ENCODE peak calls at places on chromosomes 11 and 22, in nine cellular contexts. B, A, E, L, I, X, Q, K and T are unnamed samples.

GRCh38 chr22:39409630-39410029 is 10.1 kb downstream of the TAB1 start:
- DNase-seq in X (no peak), E (no peak), L (no peak), Q (no peak), I (no peak), A (no peak), B (no peak), K (no peak), T (no peak)

GRCh38 chr11:73058989-73059674 is 83.0 kb downstream of the FCHSD2 start:
- DNase-seq in B (no peak), K (no peak), X (no peak), Q (no peak), E (no peak), I (no peak), A (no peak), L (no peak), T (no peak)

GRCh38 chr11:29282088-29282487 is 734.7 kb downstream of the KCNA4 start:
- DNase-seq in K (no peak), A (peak), L (no peak), B (peak), Q (peak), I (peak), E (no peak), X (peak), T (peak)

GRCh38 chr11:108405706-108406105 is 61.6 kb downstream of the C11orf65 start:
- DNase-seq in X (no peak), A (no peak), K (no peak), E (no peak), Q (no peak), L (no peak), B (peak), I (no peak), T (no peak)

GRCh38 chr11:72578541-72578940 is 95.7 kb downstream of the PDE2A start:
- DNase-seq in I (no peak), E (no peak), X (no peak), B (no peak), K (no peak), Q (no peak), L (no peak), A (no peak), T (no peak)

GRCh38 chr11:74004046-74004693 is 4.7 kb downstream of the UCP3 start:
- DNase-seq in B (no peak), A (no peak), K (no peak), I (no peak), E (no peak), L (no peak), X (no peak), Q (no peak), T (no peak)

GRCh38 chr11:65321828-65322495 is 7.3 kb downstream of the CDC42EP2 start:
- DNase-seq in I (no peak), A (no peak), E (no peak), L (peak), B (no peak), X (no peak), Q (no peak), K (no peak), T (no peak)

GRCh38 chr22:26806445-26807170 is 149.2 kb downstream of the MIAT start:
- DNase-seq in I (no peak), K (no peak), B (no peak), Q (no peak), A (no peak), E (no peak), X (no peak), L (no peak), T (no peak)

GRCh38 chr11:134559617-134559992 is 147.6 kb upstream of the B3GAT1 start:
- DNase-seq in X (no peak), Q (no peak), B (no peak), A (no peak), L (no peak), E (no peak), K (no peak), I (no peak), T (no peak)

GRCh38 chr11:65111159-65111536 is 524 bp upstream of the TM7SF2 start:
- DNase-seq in B (no peak), L (no peak), I (no peak), K (no peak), X (no peak), Q (no peak), A (no peak), E (no peak), T (no peak)

GRCh38 chr11:31813961-31814868 is 3.1 kb upstream of the PAX6 start:
- DNase-seq in K (no peak), X (no peak), Q (no peak), I (no peak), B (peak), A (no peak), E (no peak), L (no peak), T (no peak)

GRCh38 chr11:31809857-31810778 is 1.0 kb downstream of the PAX6 start:
- DNase-seq in L (no peak), A (peak), X (no peak), B (peak), E (no peak), I (peak), K (no peak), Q (no peak), T (peak)

GRCh38 chr11:31813242-31813960 is 2.3 kb upstream of the PAX6 start:
- DNase-seq in L (no peak), A (no peak), K (no peak), B (peak), E (no peak), Q (no peak), X (no peak), I (no peak), T (no peak)

GRCh38 chr11:31810779-31811647 is at the start of gene PAX6:
- DNase-seq in B (peak), I (peak), L (no peak), Q (no peak), K (peak), X (no peak), E (no peak), A (peak), T (peak)

DNA sequence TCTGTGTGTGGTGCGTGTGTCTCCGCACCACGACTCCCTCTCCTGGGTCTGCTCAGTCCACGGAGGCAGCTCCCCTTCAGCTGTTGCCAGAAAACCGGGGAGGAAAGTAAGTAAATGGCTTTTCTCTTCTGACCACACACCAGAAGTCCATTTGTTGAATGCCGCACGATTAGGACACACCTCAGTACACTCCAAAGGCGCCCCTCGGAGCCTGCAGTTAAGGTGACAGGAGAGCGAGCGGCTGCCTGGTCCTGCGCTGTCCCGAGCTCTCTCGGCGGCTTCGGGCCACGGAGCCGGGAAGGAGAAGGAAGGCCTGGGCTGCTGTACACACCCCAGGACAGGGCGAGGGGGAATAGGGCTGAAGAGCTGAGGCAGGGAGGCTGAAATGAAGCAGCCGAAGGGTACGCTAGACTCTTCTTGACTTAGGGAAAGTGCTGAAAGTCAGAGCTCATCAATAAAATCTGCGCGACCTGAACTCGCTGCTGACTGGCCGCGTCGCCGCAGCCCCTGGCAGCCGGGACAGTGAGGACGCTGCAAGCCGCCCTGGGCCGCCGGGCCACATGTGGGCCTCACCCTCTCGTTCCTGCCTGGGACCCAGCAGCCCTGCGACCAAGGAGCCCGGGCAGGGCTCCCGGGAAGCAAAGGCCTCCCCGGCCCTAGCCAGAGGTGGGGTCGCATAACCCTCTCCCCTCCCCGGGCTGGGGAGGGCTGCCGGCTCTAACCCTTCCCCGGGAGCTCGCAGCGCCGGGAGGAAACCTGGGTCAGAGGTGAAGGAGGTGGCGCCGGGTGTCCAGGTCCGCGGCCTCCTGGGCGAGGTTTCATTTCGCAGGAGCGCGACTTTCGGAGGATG is 1.5 kb upstream of the PAX6 start:
- DNase-seq in Q (no peak), I (no peak), E (no peak), A (no peak), B (peak), K (no peak), X (no peak), L (no peak), T (no peak)
- H3K4me3 ChIP-seq in Q (peak), I (peak), E (peak), A (peak), B (peak), K (peak), X (peak), L (no peak), T (peak)

GRCh38 chr11:126543691-126544090 is 188.2 kb downstream of the ST3GAL4 start:
- DNase-seq in B (no peak), I (no peak), A (no peak), X (no peak), L (no peak), Q (peak), E (no peak), K (no peak), T (no peak)
- H3K4me3 ChIP-seq in B (no peak), I (no peak), A (no peak), X (no peak), L (no peak), Q (no peak), E (no peak), K (no peak), T (no peak)

DNA sequence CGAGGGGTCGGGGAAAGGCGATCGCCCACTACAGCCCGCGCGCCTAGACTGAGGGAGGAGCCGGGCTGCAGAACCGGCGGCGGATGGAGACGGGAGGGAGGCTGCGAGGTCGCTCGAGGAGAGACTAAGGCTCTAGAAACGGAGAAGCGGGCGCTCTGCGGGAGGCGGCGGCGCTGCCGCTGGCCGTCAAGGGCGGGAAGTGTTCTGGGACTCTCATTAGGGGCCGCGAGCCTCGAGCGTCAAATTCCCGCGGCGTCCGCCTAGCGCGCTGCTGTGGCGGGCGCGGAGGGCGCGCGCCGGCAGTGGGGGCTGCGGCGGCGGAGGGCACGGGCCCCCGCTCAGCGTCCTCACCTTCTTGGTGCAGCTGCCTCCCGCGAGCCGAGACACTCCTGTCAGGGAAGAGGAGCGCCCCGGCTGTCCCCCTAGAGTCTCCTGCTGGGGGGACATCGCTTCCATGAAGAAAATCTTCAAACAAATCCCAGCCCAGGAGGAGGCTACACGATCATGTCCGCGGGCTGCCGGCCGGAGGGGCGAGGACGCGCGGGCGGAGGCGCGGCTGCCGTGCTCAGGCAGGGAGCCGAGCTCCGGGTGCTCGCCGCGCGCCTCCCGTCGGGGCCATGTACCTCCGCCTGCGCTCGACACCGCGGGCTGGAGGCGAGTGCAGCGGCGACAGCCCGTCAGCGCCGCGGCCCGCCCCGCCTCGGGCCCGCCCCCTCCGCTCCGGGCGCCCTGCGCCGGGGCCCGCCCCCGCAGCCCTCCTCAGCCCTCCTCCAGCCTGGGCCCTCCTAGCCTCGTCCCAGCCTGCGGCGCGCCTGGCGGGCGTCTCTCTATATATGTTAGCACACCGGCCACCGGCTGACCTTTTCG is at the start of gene ARHGAP20:
- DNase-seq in I (peak), B (peak), L (peak), X (no peak), A (peak), E (peak), K (no peak), Q (peak), T (peak)
- H3K4me3 ChIP-seq in I (peak), B (peak), L (peak), X (peak), A (peak), E (peak), K (peak), Q (peak), T (peak)

DNA sequence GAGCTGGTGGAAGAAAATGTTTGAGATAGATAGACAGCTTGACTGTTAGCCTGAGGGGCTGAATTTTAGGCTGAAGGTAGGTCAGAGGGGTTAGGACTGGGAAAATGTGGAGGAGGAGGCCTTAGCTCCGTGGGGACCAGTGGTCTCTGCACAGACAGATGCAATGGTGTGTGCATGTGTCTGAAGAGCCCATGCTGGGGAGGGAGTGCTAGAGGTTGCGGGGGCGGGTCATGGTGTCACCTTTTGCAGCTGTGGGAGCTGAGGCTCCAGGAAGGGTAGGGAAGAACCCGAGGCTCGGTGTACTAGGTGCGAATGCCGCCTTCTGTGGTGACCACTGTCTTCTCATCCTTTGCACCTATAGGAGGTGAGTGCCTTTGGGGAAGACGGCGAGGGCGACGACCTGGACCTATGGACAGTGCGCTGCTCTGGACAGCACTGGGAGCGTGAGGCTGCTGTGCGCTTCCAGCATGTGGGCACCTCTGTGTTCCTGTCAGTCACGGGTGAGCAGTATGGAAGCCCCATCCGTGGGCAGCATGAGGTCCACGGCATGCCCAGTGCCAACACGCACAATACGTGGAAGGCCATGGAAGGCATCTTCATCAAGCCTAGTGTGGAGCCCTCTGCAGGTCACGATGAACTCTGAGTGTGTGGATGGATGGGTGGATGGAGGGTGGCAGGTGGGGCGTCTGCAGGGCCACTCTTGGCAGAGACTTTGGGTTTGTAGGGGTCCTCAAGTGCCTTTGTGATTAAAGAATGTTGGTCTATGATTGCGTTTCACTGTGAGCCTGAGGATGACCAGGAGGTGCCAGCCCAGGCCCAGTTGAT is 1.6 kb downstream of the SDF2L1 start:
- DNase-seq in A (no peak), K (no peak), B (no peak), Q (no peak), E (no peak), L (no peak), I (no peak), X (no peak), T (no peak)
- H3K4me3 ChIP-seq in A (peak), K (peak), B (peak), Q (peak), E (peak), L (no peak), I (peak), X (no peak), T (peak)

GRCh38 chr22:35882226-35883027 is 146.2 kb downstream of the RBFOX2 start:
- DNase-seq in B (peak), A (no peak), Q (no peak), X (no peak), L (no peak), I (peak), E (no peak), K (no peak), T (peak)
- H3K4me3 ChIP-seq in B (no peak), A (no peak), Q (no peak), X (no peak), L (no peak), I (no peak), E (no peak), K (no peak), T (no peak)

DNA sequence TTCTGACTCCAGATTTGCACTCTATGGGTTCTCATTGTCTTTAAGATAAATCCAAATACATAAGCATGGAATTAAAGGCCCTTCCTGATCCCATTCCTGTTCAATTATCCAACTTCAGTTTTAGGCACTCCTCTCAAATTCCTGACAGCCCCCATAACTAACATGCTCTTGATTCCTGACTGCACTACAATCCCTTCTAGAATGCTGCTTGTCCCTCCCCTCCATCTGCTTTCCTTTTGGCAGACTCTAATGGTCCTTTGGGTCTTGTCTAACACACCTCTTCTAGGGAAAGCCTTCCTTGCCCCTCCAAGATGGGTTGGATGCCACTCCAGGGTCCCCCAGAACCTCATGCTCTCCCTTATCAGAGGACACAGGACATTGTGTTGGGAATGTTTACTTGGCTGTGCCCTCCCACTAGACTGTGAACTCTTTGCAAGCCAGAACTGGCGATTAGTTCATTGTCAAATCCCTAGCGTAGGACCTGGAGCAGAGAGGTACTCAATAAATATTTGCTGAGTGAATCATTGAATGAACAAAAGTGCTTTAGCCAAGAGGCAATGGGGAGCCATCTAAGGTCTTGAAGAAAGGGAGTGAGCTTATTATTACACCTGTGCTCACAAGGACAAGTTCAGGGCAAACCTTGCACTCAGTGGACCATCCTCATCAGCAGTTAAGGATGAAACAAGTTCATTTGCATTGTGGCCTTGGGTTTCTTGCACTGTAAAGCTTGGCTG is 1.2 kb upstream of the RASSF10 start:
- DNase-seq in A (no peak), B (peak), K (no peak), L (no peak), Q (no peak), E (peak), I (no peak), X (no peak), T (no peak)
- H3K4me3 ChIP-seq in A (no peak), B (no peak), K (no peak), L (no peak), Q (no peak), E (peak), I (no peak), X (no peak), T (no peak)